ENCODE peak calls at places on chromosomes 2 and 18, in six cellular contexts. P, M, X, N, L and W are unnamed samples.

GRCh38 chr2:190031971-190032623 is 30.4 kb downstream of the MSTN start:
- DNase-seq in L (no peak), N (no peak), P (no peak), X (no peak), M (no peak), W (no peak)

GRCh38 chr2:16466133-16466820 is 199.4 kb downstream of the CYRIA start:
- DNase-seq in L (no peak), P (no peak), X (no peak), N (no peak), M (no peak), W (no peak)

GRCh38 chr2:119434664-119435063 is 3.0 kb downstream of the TMEM37 start:
- DNase-seq in X (no peak), N (no peak), L (no peak), M (no peak), P (no peak), W (no peak)

GRCh38 chr2:70070557-70071268 is 16.6 kb upstream of the PCBP1 start:
- DNase-seq in X (peak; percentile 72), M (peak; percentile 31), L (peak; percentile 64), N (peak; percentile 35), P (peak; percentile 68), W (peak; percentile 53)

GRCh38 chr18:32956591-32957310 is 183.9 kb upstream of the KLHL14 start:
- DNase-seq in L (peak; percentile 31), X (no peak), N (no peak), M (no peak), P (no peak), W (no peak)

GRCh38 chr2:227939271-227940027 is 68.0 kb downstream of the DAW1 start:
- DNase-seq in X (no peak), P (no peak), M (no peak), L (no peak), N (no peak), W (peak; percentile 31)

GRCh38 chr2:158755738-158756137 is 39.4 kb upstream of the DAPL1 start:
- DNase-seq in M (no peak), L (no peak), N (no peak), X (no peak), P (no peak), W (no peak)

GRCh38 chr2:36597532-36598377 is at the start of gene FEZ2:
- DNase-seq in M (peak; percentile 42), L (peak; percentile 40), N (peak; percentile 26), P (peak; percentile 75), X (peak; percentile 47), W (peak; percentile 69)

GRCh38 chr18:43665239-43665788 is 388.0 kb upstream of the SYT4 start:
- DNase-seq in P (no peak), M (no peak), L (no peak), X (no peak), N (no peak), W (no peak)

GRCh38 chr2:88517759-88518201 is 65.3 kb upstream of the FOXI3 start:
- DNase-seq in M (no peak), L (no peak), X (no peak), P (no peak), N (no peak), W (no peak)

GRCh38 chr2:109373791-109374547 is 239.8 kb downstream of the SEPTIN10 start:
- DNase-seq in L (no peak), X (no peak), M (no peak), N (no peak), P (peak; percentile 21), W (no peak)

GRCh38 chr2:135960598-135961551 is 24.6 kb downstream of the DARS1 start:
- DNase-seq in L (no peak), M (no peak), P (no peak), X (no peak), N (no peak), W (no peak)

GRCh38 chr2:193076995-193077394 is 882.3 kb upstream of the TMEFF2 start:
- DNase-seq in X (no peak), L (no peak), M (no peak), N (no peak), P (no peak), W (no peak)

GRCh38 chr18:13289501-13290205 is 71.1 kb downstream of the LDLRAD4 start:
- DNase-seq in N (no peak), L (no peak), X (no peak), M (no peak), P (no peak), W (no peak)

GRCh38 chr2:218002792-218003191 is at the start of gene TNS1:
- DNase-seq in X (no peak), L (peak; percentile 53), P (no peak), M (no peak), N (no peak), W (no peak)

GRCh38 chr2:241540391-241540765 is 18.2 kb upstream of the BOK start:
- DNase-seq in N (no peak), M (no peak), X (no peak), P (no peak), L (no peak), W (no peak)

GRCh38 chr2:152694161-152694661 is 23.1 kb downstream of the PRPF40A start:
- DNase-seq in L (no peak), M (no peak), N (no peak), X (no peak), P (no peak), W (no peak)

GRCh38 chr18:44747157-44747556 is 66.5 kb downstream of the SETBP1 start:
- DNase-seq in M (no peak), L (no peak), X (no peak), N (no peak), P (no peak), W (no peak)

GRCh38 chr2:12826781-12827180 is 110.0 kb downstream of the TRIB2 start:
- DNase-seq in N (no peak), M (no peak), P (no peak), X (no peak), L (no peak), W (no peak)

GRCh38 chr2:156331572-156332451 is 709 bp downstream of the NR4A2 start:
- DNase-seq in N (no peak), L (peak; percentile 79), P (peak; percentile 68), M (no peak), X (no peak), W (peak; percentile 83)

GRCh38 chr2:195732569-195732968 is 75.5 kb downstream of the SLC39A10 start:
- DNase-seq in X (no peak), P (no peak), L (no peak), N (no peak), M (no peak), W (no peak)

GRCh38 chr2:170929686-170930050 is 615 bp downstream of the GORASP2 start:
- DNase-seq in M (peak; percentile 26), P (peak; percentile 74), N (peak; percentile 28), X (no peak), L (peak; percentile 16), W (peak; percentile 38)

GRCh38 chr18:74252032-74252380 is 39.8 kb downstream of the CYB5A start:
- DNase-seq in X (no peak), M (no peak), P (no peak), N (no peak), L (no peak), W (no peak)

GRCh38 chr18:79458131-79458838 is 62.6 kb downstream of the NFATC1 start:
- DNase-seq in N (no peak), M (no peak), X (peak; percentile 24), P (peak; percentile 63), L (peak; percentile 61), W (no peak)

GRCh38 chr2:204321910-204322765 is 223.1 kb upstream of the PARD3B start:
- DNase-seq in P (no peak), M (no peak), N (no peak), X (no peak), L (no peak), W (no peak)

GRCh38 chr2:85733121-85733960 is 20.4 kb upstream of the ATOH8 start:
- DNase-seq in P (no peak), M (no peak), X (peak; percentile 54), L (peak; percentile 62), N (no peak), W (no peak)

GRCh38 chr2:239710953-239711861 is 310.4 kb upstream of the HDAC4 start:
- DNase-seq in N (no peak), L (no peak), M (no peak), X (no peak), P (peak; percentile 8), W (no peak)